ENCODE peak calls at places on chromosomes 13 and 19, in five cellular contexts. G is adrenal gland, D is left ventricle myocardium inferior, H is esophagus squamous epithelium, Z is body of pancreas. Y is an unnamed sample. For H3K9me3 and H3K27me3, the result is how much of the 10 kb centered on the place peaks cover.

GRCh38 chr19:43699506-43700367 is 16.1 kb upstream of the IRGC start:
- DNase-seq in G (no peak), D (peak), H (no peak), Z (peak), Y (peak)

GRCh38 chr13:80211573-80211972 is 129.4 kb downstream of the SPRY2 start:
- DNase-seq in G (no peak), D (no peak), H (no peak), Z (no peak), Y (no peak)

GRCh38 chr19:58001895-58002369 is 688 bp downstream of the ZNF606 start:
- DNase-seq in G (peak), D (no peak), H (no peak), Z (no peak), Y (no peak)

GRCh38 chr19:8573316-8573715 is 3.9 kb downstream of the MYO1F start:
- DNase-seq in G (no peak), D (no peak), H (no peak), Z (no peak), Y (no peak)

GRCh38 chr13:22549126-22549525 is 631.7 kb upstream of the SGCG start:
- DNase-seq in G (no peak), D (no peak), H (no peak), Z (no peak), Y (no peak)

GRCh38 chr13:91355099-91355825 is 7.8 kb downstream of the MIR17HG start:
- DNase-seq in G (no peak), D (no peak), H (no peak), Z (no peak), Y (no peak)

GRCh38 chr19:2609389-2610116 is 92.9 kb downstream of the GNG7 start:
- DNase-seq in G (no peak), D (peak), H (no peak), Z (peak), Y (no peak)

GRCh38 chr13:104809483-104809882 is 1726.0 kb downstream of the EFNB2 start:
- DNase-seq in G (no peak), D (no peak), H (no peak), Z (no peak), Y (no peak)

GRCh38 chr13:68234278-68234677 is 1004.1 kb upstream of the PCDH9 start:
- DNase-seq in G (no peak), D (no peak), H (no peak), Z (no peak), Y (no peak)

GRCh38 chr19:48350856-48351255 is 12.9 kb downstream of the TMEM143 start:
- DNase-seq in G (no peak), D (no peak), H (no peak), Z (no peak), Y (no peak)

GRCh38 chr19:45863840-45864628 is at the start of gene FOXA3:
- DNase-seq in G (no peak), D (no peak), H (no peak), Z (peak), Y (no peak)

GRCh38 chr19:18108897-18109296 is 11.3 kb downstream of the MAST3 start:
- DNase-seq in G (no peak), D (no peak), H (no peak), Z (no peak), Y (no peak)

GRCh38 chr19:32464279-32464678 is 58.7 kb downstream of the DPY19L3 start:
- DNase-seq in G (no peak), D (no peak), H (no peak), Z (no peak), Y (no peak)

GRCh38 chr13:90154311-90154960 is 1193.1 kb upstream of the MIR17HG start:
- DNase-seq in G (no peak), D (no peak), H (no peak), Z (no peak), Y (no peak)

GRCh38 chr19:15260939-15261338 is 28.7 kb upstream of the EPHX3 start:
- DNase-seq in G (no peak), D (no peak), H (no peak), Z (no peak), Y (no peak)

GRCh38 chr19:4970558-4971423 is 1.9 kb downstream of the KDM4B start:
- DNase-seq in G (peak), D (peak), H (no peak), Z (peak), Y (peak)

GRCh38 chr19:4711211-4711610 is 12.4 kb downstream of the DPP9 start:
- DNase-seq in G (no peak), D (no peak), H (no peak), Z (no peak), Y (no peak)

GRCh38 chr13:106520205-106521004 is 15.1 kb downstream of the EFNB2 start:
- DNase-seq in G (no peak), D (no peak), H (no peak), Z (no peak), Y (no peak)

GRCh38 chr19:16571689-16572331 is 405 bp downstream of the SLC35E1 start:
- DNase-seq in G (peak), D (no peak), H (no peak), Z (peak), Y (no peak)

GRCh38 chr19:48632692-48633147 is 4.5 kb downstream of the DBP start:
- DNase-seq in G (peak), D (no peak), H (no peak), Z (no peak), Y (peak)

GRCh38 chr19:34215006-34215665 is 39.2 kb upstream of the GARRE1 start:
- DNase-seq in G (no peak), D (no peak), H (no peak), Z (peak), Y (no peak)

GRCh38 chr13:52925221-52925620 is 76.8 kb upstream of the PCDH8 start:
- DNase-seq in G (no peak), D (peak), H (no peak), Z (no peak), Y (no peak)

GRCh38 chr13:39130298-39130697 is 92.0 kb downstream of the NHLRC3 start:
- DNase-seq in G (no peak), D (no peak), H (no peak), Z (no peak), Y (no peak)

GRCh38 chr13:63107163-63107935 is 1691.7 kb upstream of the PCDH20 start:
- DNase-seq in G (no peak), D (no peak), H (no peak), Z (no peak), Y (no peak)

GRCh38 chr13:113207890-113208423 is 512 bp downstream of the PCID2 start:
- DNase-seq in G (peak), D (peak), H (no peak), Z (peak), Y (peak)

GRCh38 chr19:55116232-55117062 is 990 bp downstream of the PPP1R12C start:
- DNase-seq in G (peak), D (peak), H (no peak), Z (peak), Y (peak)

GRCh38 chr19:1446713-1447564 is 3.0 kb upstream of the APC2 start:
- DNase-seq in G (no peak), D (no peak), H (no peak), Z (no peak), Y (no peak)

GRCh38 chr19:6076675-6077463 is 33.4 kb downstream of the RFX2 start:
- DNase-seq in G (peak), D (no peak), H (no peak), Z (no peak), Y (no peak)

GRCh38 chr19:14117668-14118164 is at the start of gene PRKACA:
- DNase-seq in G (peak), D (peak), H (peak), Z (peak), Y (peak)

GRCh38 chr13:65656740-65657329 is 1573.3 kb downstream of the PCDH9 start:
- DNase-seq in G (no peak), D (no peak), H (no peak), Z (no peak), Y (no peak)

GRCh38 chr13:97058417-97058816 is 64.1 kb upstream of the OXGR1 start:
- DNase-seq in G (no peak), D (no peak), H (no peak), Z (no peak), Y (no peak)

GRCh38 chr19:45250832-45251451 is at the start of gene MARK4:
- DNase-seq in G (no peak), D (peak), H (no peak), Z (peak), Y (peak)

GRCh38 chr13:109297628-109298027 is 488.8 kb downstream of the IRS2 start:
- DNase-seq in G (no peak), D (no peak), H (no peak), Z (no peak), Y (no peak)

GRCh38 chr19:11736696-11737095 is 2.0 kb downstream of the ZNF823 start:
- DNase-seq in G (peak), D (peak), H (no peak), Z (peak), Y (no peak)

GRCh38 chr19:30020189-30020588 is 78.2 kb downstream of the URI1 start:
- DNase-seq in G (no peak), D (no peak), H (no peak), Z (no peak), Y (no peak)

GRCh38 chr19:30024091-30024490 is 82.1 kb downstream of the URI1 start:
- DNase-seq in G (no peak), D (no peak), H (no peak), Z (no peak), Y (no peak)

GRCh38 chr19:30026933-30027332 is 84.9 kb downstream of the URI1 start:
- DNase-seq in G (no peak), D (no peak), H (no peak), Z (no peak), Y (no peak)

GRCh38 chr19:30022659-30023058 is 80.6 kb downstream of the URI1 start:
- DNase-seq in G (no peak), D (no peak), H (no peak), Z (no peak), Y (no peak)

GRCh38 chr19:30023330-30023729 is 81.3 kb downstream of the URI1 start:
- DNase-seq in G (no peak), D (no peak), H (no peak), Z (no peak), Y (no peak)
- H3K9me3 ChIP-seq in G (under half), D (under half), H (under half), Z (under half), Y (under half)

GRCh38 chr19:39498262-39499081 is at the start of gene DLL3:
- DNase-seq in G (no peak), D (no peak), H (no peak), Z (no peak), Y (no peak)

GRCh38 chr19:39499082-39499642 is 415 bp downstream of the DLL3 start:
- DNase-seq in G (no peak), D (no peak), H (no peak), Z (no peak), Y (no peak)

GRCh38 chr19:39497850-39498261 is 891 bp upstream of the DLL3 start:
- DNase-seq in G (no peak), D (no peak), H (no peak), Z (no peak), Y (peak)

GRCh38 chr19:39494661-39495060 is 4.1 kb upstream of the DLL3 start:
- DNase-seq in G (no peak), D (no peak), H (no peak), Z (no peak), Y (no peak)

GRCh38 chr19:39496063-39496462 is 2.7 kb upstream of the DLL3 start:
- DNase-seq in G (no peak), D (no peak), H (no peak), Z (no peak), Y (no peak)
- H3K27me3 ChIP-seq in G (under half), D (half or more), H (under half), Z (under half), Y (under half)

GRCh38 chr13:50052478-50052877 is 37.2 kb downstream of the KCNRG start:
- DNase-seq in G (no peak), D (no peak), H (no peak), Z (no peak), Y (no peak)
- H3K9me3 ChIP-seq in G (under half), D (under half), H (under half), Z (under half), Y (under half)

DNA sequence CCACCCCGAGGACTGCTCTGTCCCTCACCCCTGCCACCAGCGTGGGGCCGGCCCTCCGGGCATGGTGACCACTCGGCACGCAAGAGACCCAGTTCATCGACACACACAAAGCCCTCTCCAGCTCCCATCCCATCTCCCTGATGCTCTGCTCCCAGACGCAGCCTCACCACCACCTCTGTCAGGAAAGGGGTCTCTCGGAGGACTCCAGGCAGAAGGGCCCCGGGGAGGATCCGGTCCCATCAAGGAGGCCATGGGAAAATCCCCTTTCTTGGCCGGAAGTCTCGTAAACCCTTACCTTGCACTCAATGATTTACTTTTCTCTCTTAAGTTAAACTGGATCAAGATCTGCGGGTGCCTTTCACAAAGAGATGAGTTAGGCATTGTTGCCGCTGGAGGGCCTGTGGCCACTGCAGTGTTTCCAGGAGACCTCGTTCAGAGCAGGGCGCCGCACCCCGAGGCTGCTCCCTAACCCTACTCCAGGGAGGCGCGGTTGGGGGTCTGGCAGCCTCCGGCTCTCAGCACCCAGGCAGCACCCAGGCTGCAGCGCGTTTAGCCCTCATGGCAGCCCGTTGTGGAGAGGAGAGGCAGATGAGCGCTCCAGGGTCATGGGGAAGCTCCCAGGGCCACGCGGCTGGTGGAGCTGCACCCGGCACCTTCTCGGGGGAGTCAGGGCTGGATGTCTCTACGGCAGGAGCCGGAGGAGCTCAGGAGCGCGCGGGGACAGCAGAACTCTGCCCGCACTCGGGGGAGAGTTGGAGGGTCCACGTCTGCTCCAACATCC is 31.0 kb downstream of the C2CD4C start:
- DNase-seq in G (no peak), D (no peak), H (no peak), Z (no peak), Y (no peak)
- H3K27me3 ChIP-seq in G (under half), D (under half), H (under half), Z (under half), Y (under half)

DNA sequence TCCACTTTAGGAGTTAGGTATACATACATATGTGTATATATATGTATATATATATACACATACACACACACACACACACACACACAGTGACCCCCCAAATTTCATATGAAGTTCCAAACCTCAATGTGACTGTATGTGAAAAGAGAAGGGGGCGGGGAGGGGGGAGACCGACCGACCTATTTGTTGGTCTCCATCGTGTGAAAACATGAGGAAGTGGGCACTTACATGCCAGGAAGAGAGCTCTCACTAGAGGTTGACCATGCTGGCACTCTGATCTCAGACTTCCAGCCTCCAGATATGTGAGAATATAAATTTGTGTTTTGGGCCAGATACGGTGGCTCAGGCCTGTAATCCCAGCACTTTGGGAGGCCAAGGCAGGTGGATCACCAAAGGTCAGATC is 24.6 kb downstream of the ZNF562 start:
- DNase-seq in G (no peak), D (no peak), H (no peak), Z (no peak), Y (no peak)
- H3K9me3 ChIP-seq in G (under half), D (under half), H (half or more), Z (under half), Y (under half)

GRCh38 chr19:41698746-41699230 is 9.6 kb upstream of the CEACAM5 start:
- DNase-seq in G (no peak), D (no peak), H (no peak), Z (peak), Y (no peak)

GRCh38 chr19:41695745-41696144 is 7.7 kb upstream of the CEACAM7 start:
- DNase-seq in G (no peak), D (no peak), H (no peak), Z (no peak), Y (no peak)

GRCh38 chr19:41697198-41697855 is 9.3 kb upstream of the CEACAM7 start:
- DNase-seq in G (no peak), D (no peak), H (no peak), Z (no peak), Y (no peak)

GRCh38 chr19:41694831-41695635 is 7.0 kb upstream of the CEACAM7 start:
- DNase-seq in G (peak), D (no peak), H (no peak), Z (no peak), Y (no peak)

GRCh38 chr19:41696402-41697197 is 8.5 kb upstream of the CEACAM7 start:
- DNase-seq in G (peak), D (no peak), H (no peak), Z (no peak), Y (no peak)
- H3K27me3 ChIP-seq in G (under half), D (half or more), H (under half), Z (under half), Y (under half)